ENCODE peak calls at places on chromosomes 5 and 9, in eight cellular contexts. X, K, I, G, F, A, R and D are unnamed samples.

GRCh38 chr5:176541338-176542134 is 4.3 kb upstream of the RNF44 start:
- DNase-seq in G (peak), X (peak), A (peak), F (no peak), I (peak), K (peak), R (no peak), D (no peak)

GRCh38 chr5:15752886-15753285 is 252.9 kb downstream of the FBXL7 start:
- DNase-seq in F (peak), I (no peak), G (no peak), R (no peak), A (peak), K (no peak), X (no peak), D (no peak)

GRCh38 chr9:135887585-135888050 is 19.7 kb downstream of the CAMSAP1 start:
- DNase-seq in A (no peak), K (no peak), F (no peak), X (no peak), R (peak), I (peak), G (peak), D (no peak)

GRCh38 chr5:9519537-9519936 is 26.3 kb downstream of the SEMA5A start:
- DNase-seq in F (no peak), X (no peak), G (no peak), A (peak), R (no peak), K (no peak), I (no peak), D (peak)

GRCh38 chr5:96262105-96262504 is 170.9 kb downstream of the PCSK1 start:
- DNase-seq in R (no peak), K (no peak), G (no peak), F (no peak), I (no peak), A (no peak), X (no peak), D (no peak)

GRCh38 chr9:137784046-137784445 is 93.5 kb upstream of the CACNA1B start:
- DNase-seq in K (peak), F (no peak), X (no peak), I (no peak), R (no peak), G (no peak), A (no peak), D (no peak)

GRCh38 chr9:134808393-134808792 is 72.2 kb upstream of the FCN2 start:
- DNase-seq in I (no peak), R (no peak), A (no peak), G (no peak), K (no peak), X (no peak), F (no peak), D (no peak)

GRCh38 chr9:2142212-2142611 is 127.1 kb downstream of the SMARCA2 start:
- DNase-seq in I (no peak), K (no peak), R (no peak), X (no peak), G (no peak), A (no peak), F (no peak), D (no peak)

GRCh38 chr9:124285903-124286291 is 28.1 kb downstream of the NEK6 start:
- DNase-seq in A (peak), R (no peak), X (peak), I (no peak), F (peak), G (peak), K (peak), D (peak)

GRCh38 chr9:116027951-116028350 is 125.6 kb upstream of the PAPPA start:
- DNase-seq in I (no peak), X (no peak), R (no peak), F (no peak), G (no peak), A (no peak), K (no peak), D (no peak)

GRCh38 chr5:139646912-139647391 is 1.2 kb upstream of the CXXC5 start:
- DNase-seq in R (no peak), A (no peak), F (peak), K (no peak), G (no peak), X (peak), I (no peak), D (no peak)

GRCh38 chr5:42943931-42944631 is 96.0 kb downstream of the ANXA2R start:
- DNase-seq in R (no peak), F (no peak), X (no peak), A (no peak), G (no peak), I (peak), K (no peak), D (no peak)

GRCh38 chr9:36867241-36867640 is 166.8 kb downstream of the PAX5 start:
- DNase-seq in F (peak), G (no peak), K (no peak), X (no peak), A (no peak), I (no peak), R (no peak), D (no peak)

GRCh38 chr5:53917095-53917494 is 356.7 kb downstream of the NDUFS4 start:
- DNase-seq in F (no peak), K (peak), R (no peak), I (no peak), G (no peak), X (no peak), A (no peak), D (no peak)

GRCh38 chr5:149210968-149211495 is 60.6 kb upstream of the AFAP1L1 start:
- DNase-seq in K (no peak), R (no peak), X (no peak), A (no peak), G (no peak), I (no peak), F (no peak), D (no peak)

GRCh38 chr9:132774886-132775285 is 103.2 kb downstream of the AK8 start:
- DNase-seq in K (no peak), A (no peak), X (no peak), G (no peak), R (no peak), F (no peak), I (no peak), D (no peak)

GRCh38 chr9:4615251-4615650 is 46.8 kb upstream of the PLPP6 start:
- DNase-seq in X (no peak), R (no peak), K (no peak), F (no peak), I (no peak), G (no peak), A (no peak), D (peak)

GRCh38 chr9:122394265-122395242 is 23.7 kb downstream of the PTGS1 start:
- DNase-seq in A (no peak), R (no peak), G (no peak), F (peak), I (no peak), K (no peak), X (peak), D (peak)

GRCh38 chr5:24110019-24110615 is 534.7 kb downstream of the CDH10 start:
- DNase-seq in F (no peak), G (no peak), I (no peak), A (no peak), X (no peak), R (no peak), K (peak), D (no peak)

GRCh38 chr9:97983524-97984187 is 515 bp downstream of the ANP32B start:
- DNase-seq in X (peak), G (peak), A (peak), I (peak), F (peak), K (peak), R (peak), D (no peak)
- TF ChIP-seq CTCF in X (no peak), G (no peak), A (no peak), I (no peak), F (no peak), K (no peak), R (no peak), D (peak)

GRCh38 chr9:32581512-32582143 is 8.7 kb upstream of the NDUFB6 start:
- DNase-seq in R (no peak), F (no peak), G (no peak), A (no peak), I (peak), K (peak), X (no peak), D (no peak)

GRCh38 chr9:32587901-32588300 is 14.9 kb upstream of the NDUFB6 start:
- DNase-seq in G (no peak), F (no peak), R (no peak), X (no peak), A (no peak), K (no peak), I (no peak), D (no peak)

GRCh38 chr9:32589083-32589713 is 16.2 kb upstream of the NDUFB6 start:
- DNase-seq in K (peak), G (no peak), R (no peak), X (no peak), I (no peak), A (no peak), F (no peak), D (no peak)

GRCh38 chr9:32580631-32581300 is 7.8 kb upstream of the NDUFB6 start:
- DNase-seq in F (no peak), G (no peak), X (no peak), R (no peak), I (no peak), K (no peak), A (no peak), D (no peak)

DNA sequence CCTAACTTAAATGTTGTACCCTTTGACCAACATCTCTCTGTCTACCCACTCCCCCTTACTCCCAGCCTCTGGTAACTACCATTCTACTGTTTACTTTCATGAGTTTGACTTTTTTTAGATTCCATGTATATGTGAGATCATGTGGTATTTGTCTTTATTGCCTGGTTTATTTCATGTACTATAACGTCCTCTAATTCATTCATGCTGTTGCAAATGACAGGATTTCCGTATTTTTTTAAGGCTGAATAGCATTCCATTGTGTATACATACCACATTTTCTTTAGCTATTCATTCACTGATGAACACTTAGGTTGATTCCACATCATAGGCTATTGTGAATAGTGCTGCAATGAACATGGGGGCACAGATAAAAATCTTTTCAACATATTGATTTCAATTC is 11.8 kb upstream of the NDUFB6 start:
- DNase-seq in X (no peak), I (no peak), A (no peak), G (no peak), R (no peak), K (no peak), F (no peak), D (no peak)
- TF ChIP-seq EP300 in X (no peak), I (no peak), A (no peak), G (no peak), R (no peak), K (no peak), F (no peak), D (no peak)

GRCh38 chr5:181187500-181188213 is 17.3 kb downstream of the TRIM7 start:
- DNase-seq in I (peak), F (peak), G (peak), A (peak), K (peak), R (peak), X (peak), D (peak)
- TF ChIP-seq CTCF in I (no peak), F (no peak), G (no peak), A (peak), K (peak), R (no peak), X (no peak), D (peak)

GRCh38 chr9:70136632-70137031 is 93.0 kb downstream of the MAMDC2 start:
- DNase-seq in R (no peak), F (no peak), X (no peak), A (no peak), I (no peak), K (no peak), G (no peak), D (no peak)
- TF ChIP-seq EP300 in R (no peak), F (no peak), X (no peak), A (no peak), I (no peak), K (no peak), G (no peak), D (no peak)

GRCh38 chr9:131642496-131643083 is 97.3 kb downstream of the PRRT1B start:
- DNase-seq in G (no peak), F (no peak), R (no peak), I (no peak), A (no peak), X (no peak), K (no peak), D (no peak)

GRCh38 chr9:131645078-131645776 is 94.6 kb downstream of the RAPGEF1 start:
- DNase-seq in F (no peak), X (no peak), I (no peak), A (no peak), G (no peak), K (no peak), R (no peak), D (no peak)

GRCh38 chr9:131640438-131641181 is 95.3 kb downstream of the PRRT1B start:
- DNase-seq in R (no peak), A (no peak), X (no peak), G (no peak), I (no peak), K (no peak), F (peak), D (no peak)

GRCh38 chr9:131639771-131640437 is 94.6 kb downstream of the PRRT1B start:
- DNase-seq in X (no peak), G (no peak), I (no peak), F (peak), A (no peak), K (no peak), R (no peak), D (no peak)

GRCh38 chr9:131641618-131642495 is 96.5 kb downstream of the PRRT1B start:
- DNase-seq in K (peak), F (peak), R (no peak), A (no peak), X (peak), G (no peak), I (no peak), D (no peak)
- TF ChIP-seq CTCF in K (no peak), F (no peak), R (no peak), A (no peak), X (no peak), G (no peak), I (peak), D (no peak)